ENCODE peak calls at places on chromosomes 7 and 10, in eight cellular contexts. One of them, this sample, is unnamed.

GRCh38 chr10:31147220-31147608 is 115.5 kb upstream of the ZNF438 start:
- DNase-seq in psoas muscle: no peak
- DNase-seq in stimulated activated naive CD8-positive, alpha-beta T cell treated with anti-CD3 and anti-CD28 coated beads, Interleukin-15, Interleukin-2, amounts not matched to agents 100 U/mL and 50 U/mL, for 24 hours: no peak
- DNase-seq in ureter: no peak
- DNase-seq in COLO829: no peak
- DNase-seq in transverse colon: no peak
- DNase-seq in iPS DF 19.7: no peak
- DNase-seq in GOT3: no peak
- DNase-seq in this sample: no peak

GRCh38 chr10:69899727-69900595 is 98.3 kb downstream of the COL13A1 start:
- DNase-seq in psoas muscle: no peak
- DNase-seq in stimulated activated naive CD8-positive, alpha-beta T cell treated with anti-CD3 and anti-CD28 coated beads, Interleukin-15, Interleukin-2, amounts not matched to agents 100 U/mL and 50 U/mL, for 24 hours: no peak
- DNase-seq in ureter: no peak
- DNase-seq in COLO829: no peak
- DNase-seq in transverse colon: no peak
- DNase-seq in iPS DF 19.7: no peak
- DNase-seq in GOT3: no peak
- DNase-seq in this sample: peak

GRCh38 chr7:108415821-108416536 is 40.3 kb downstream of the NRCAM start:
- DNase-seq in psoas muscle: no peak
- DNase-seq in stimulated activated naive CD8-positive, alpha-beta T cell treated with anti-CD3 and anti-CD28 coated beads, Interleukin-15, Interleukin-2, amounts not matched to agents 100 U/mL and 50 U/mL, for 24 hours: peak
- DNase-seq in ureter: no peak
- DNase-seq in COLO829: no peak
- DNase-seq in transverse colon: no peak
- DNase-seq in iPS DF 19.7: no peak
- DNase-seq in GOT3: peak
- DNase-seq in this sample: no peak

GRCh38 chr7:149714081-149714909 is 59.1 kb downstream of the ZNF467 start:
- DNase-seq in psoas muscle: peak
- DNase-seq in stimulated activated naive CD8-positive, alpha-beta T cell treated with anti-CD3 and anti-CD28 coated beads, Interleukin-15, Interleukin-2, amounts not matched to agents 100 U/mL and 50 U/mL, for 24 hours: peak
- DNase-seq in ureter: peak
- DNase-seq in COLO829: peak
- DNase-seq in transverse colon: peak
- DNase-seq in iPS DF 19.7: no peak
- DNase-seq in GOT3: peak
- DNase-seq in this sample: peak

GRCh38 chr7:141701489-141702046 is 398 bp downstream of the DENND11 start:
- DNase-seq in psoas muscle: peak
- DNase-seq in stimulated activated naive CD8-positive, alpha-beta T cell treated with anti-CD3 and anti-CD28 coated beads, Interleukin-15, Interleukin-2, amounts not matched to agents 100 U/mL and 50 U/mL, for 24 hours: peak
- DNase-seq in ureter: peak
- DNase-seq in COLO829: no peak
- DNase-seq in transverse colon: peak
- DNase-seq in iPS DF 19.7: no peak
- DNase-seq in GOT3: peak
- DNase-seq in this sample: peak

GRCh38 chr7:32059289-32060045 is 10.7 kb downstream of the PDE1C start:
- DNase-seq in psoas muscle: no peak
- DNase-seq in stimulated activated naive CD8-positive, alpha-beta T cell treated with anti-CD3 and anti-CD28 coated beads, Interleukin-15, Interleukin-2, amounts not matched to agents 100 U/mL and 50 U/mL, for 24 hours: no peak
- DNase-seq in ureter: no peak
- DNase-seq in COLO829: peak
- DNase-seq in transverse colon: no peak
- DNase-seq in iPS DF 19.7: no peak
- DNase-seq in GOT3: no peak
- DNase-seq in this sample: peak

GRCh38 chr10:22017283-22018020 is 13.9 kb upstream of the DNAJC1 start:
- DNase-seq in psoas muscle: no peak
- DNase-seq in stimulated activated naive CD8-positive, alpha-beta T cell treated with anti-CD3 and anti-CD28 coated beads, Interleukin-15, Interleukin-2, amounts not matched to agents 100 U/mL and 50 U/mL, for 24 hours: no peak
- DNase-seq in ureter: no peak
- DNase-seq in COLO829: no peak
- DNase-seq in transverse colon: no peak
- DNase-seq in iPS DF 19.7: no peak
- DNase-seq in GOT3: no peak
- DNase-seq in this sample: no peak

GRCh38 chr7:148572067-148572522 is 18.5 kb upstream of the C7orf33 start:
- DNase-seq in psoas muscle: no peak
- DNase-seq in stimulated activated naive CD8-positive, alpha-beta T cell treated with anti-CD3 and anti-CD28 coated beads, Interleukin-15, Interleukin-2, amounts not matched to agents 100 U/mL and 50 U/mL, for 24 hours: no peak
- DNase-seq in ureter: no peak
- DNase-seq in COLO829: no peak
- DNase-seq in transverse colon: no peak
- DNase-seq in iPS DF 19.7: no peak
- DNase-seq in GOT3: no peak
- DNase-seq in this sample: no peak

GRCh38 chr10:70331486-70332268 is 47.9 kb upstream of the NPFFR1 start:
- DNase-seq in psoas muscle: peak
- DNase-seq in stimulated activated naive CD8-positive, alpha-beta T cell treated with anti-CD3 and anti-CD28 coated beads, Interleukin-15, Interleukin-2, amounts not matched to agents 100 U/mL and 50 U/mL, for 24 hours: peak
- DNase-seq in ureter: peak
- DNase-seq in COLO829: peak
- DNase-seq in transverse colon: peak
- DNase-seq in iPS DF 19.7: no peak
- DNase-seq in GOT3: peak
- DNase-seq in this sample: peak

GRCh38 chr10:114239117-114239993 is at the start of gene VWA2:
- DNase-seq in psoas muscle: peak
- DNase-seq in stimulated activated naive CD8-positive, alpha-beta T cell treated with anti-CD3 and anti-CD28 coated beads, Interleukin-15, Interleukin-2, amounts not matched to agents 100 U/mL and 50 U/mL, for 24 hours: peak
- DNase-seq in ureter: no peak
- DNase-seq in COLO829: no peak
- DNase-seq in transverse colon: peak
- DNase-seq in iPS DF 19.7: no peak
- DNase-seq in GOT3: no peak
- DNase-seq in this sample: peak

GRCh38 chr10:34736976-34737771 is 77.9 kb downstream of the PARD3 start:
- DNase-seq in psoas muscle: no peak
- DNase-seq in stimulated activated naive CD8-positive, alpha-beta T cell treated with anti-CD3 and anti-CD28 coated beads, Interleukin-15, Interleukin-2, amounts not matched to agents 100 U/mL and 50 U/mL, for 24 hours: no peak
- DNase-seq in ureter: no peak
- DNase-seq in COLO829: no peak
- DNase-seq in transverse colon: no peak
- DNase-seq in iPS DF 19.7: no peak
- DNase-seq in GOT3: no peak
- DNase-seq in this sample: no peak

GRCh38 chr10:113523071-113523470 is 29.8 kb upstream of the HABP2 start:
- DNase-seq in psoas muscle: no peak
- DNase-seq in stimulated activated naive CD8-positive, alpha-beta T cell treated with anti-CD3 and anti-CD28 coated beads, Interleukin-15, Interleukin-2, amounts not matched to agents 100 U/mL and 50 U/mL, for 24 hours: no peak
- DNase-seq in ureter: no peak
- DNase-seq in COLO829: no peak
- DNase-seq in transverse colon: no peak
- DNase-seq in iPS DF 19.7: no peak
- DNase-seq in GOT3: no peak
- DNase-seq in this sample: no peak

GRCh38 chr7:66296555-66296954 is 91.4 kb downstream of the TPST1 start:
- DNase-seq in psoas muscle: no peak
- DNase-seq in stimulated activated naive CD8-positive, alpha-beta T cell treated with anti-CD3 and anti-CD28 coated beads, Interleukin-15, Interleukin-2, amounts not matched to agents 100 U/mL and 50 U/mL, for 24 hours: no peak
- DNase-seq in ureter: no peak
- DNase-seq in COLO829: no peak
- DNase-seq in transverse colon: no peak
- DNase-seq in iPS DF 19.7: no peak
- DNase-seq in GOT3: no peak
- DNase-seq in this sample: no peak

GRCh38 chr10:90960355-90960814 is 39.5 kb upstream of the ANKRD1 start:
- DNase-seq in psoas muscle: no peak
- DNase-seq in stimulated activated naive CD8-positive, alpha-beta T cell treated with anti-CD3 and anti-CD28 coated beads, Interleukin-15, Interleukin-2, amounts not matched to agents 100 U/mL and 50 U/mL, for 24 hours: no peak
- DNase-seq in ureter: no peak
- DNase-seq in COLO829: peak
- DNase-seq in transverse colon: no peak
- DNase-seq in iPS DF 19.7: no peak
- DNase-seq in GOT3: no peak
- DNase-seq in this sample: no peak

GRCh38 chr10:80137031-80137712 is 4.6 kb downstream of the PLAC9 start:
- DNase-seq in psoas muscle: peak
- DNase-seq in stimulated activated naive CD8-positive, alpha-beta T cell treated with anti-CD3 and anti-CD28 coated beads, Interleukin-15, Interleukin-2, amounts not matched to agents 100 U/mL and 50 U/mL, for 24 hours: no peak
- DNase-seq in ureter: no peak
- DNase-seq in COLO829: no peak
- DNase-seq in transverse colon: no peak
- DNase-seq in iPS DF 19.7: no peak
- DNase-seq in GOT3: no peak
- DNase-seq in this sample: peak

GRCh38 chr10:3887885-3888476 is 103.0 kb upstream of the KLF6 start:
- DNase-seq in psoas muscle: peak
- DNase-seq in stimulated activated naive CD8-positive, alpha-beta T cell treated with anti-CD3 and anti-CD28 coated beads, Interleukin-15, Interleukin-2, amounts not matched to agents 100 U/mL and 50 U/mL, for 24 hours: no peak
- DNase-seq in ureter: no peak
- DNase-seq in COLO829: no peak
- DNase-seq in transverse colon: peak
- DNase-seq in iPS DF 19.7: peak
- DNase-seq in GOT3: no peak
- DNase-seq in this sample: peak